ENCODE peak calls at places on chromosomes 3 and 15, in ten cellular contexts. One of them, this sample, is unnamed.

GRCh38 chr3:177595789-177596188 is 398.5 kb upstream of the TBL1XR1 start:
- DNase-seq in endothelial cell: no peak
- DNase-seq in NCI-H1092: no peak
- DNase-seq in ELF-1: no peak
- DNase-seq in glutamatergic neuron: no peak
- DNase-seq in kidney epithelial cell: no peak
- DNase-seq in lung: no peak
- DNase-seq in T-cell: no peak
- DNase-seq in HEK293T: no peak
- DNase-seq in astrocyte: peak
- DNase-seq in this sample: no peak

GRCh38 chr15:70088427-70088826 is 9.3 kb downstream of the TLE3 start:
- DNase-seq in endothelial cell: no peak
- DNase-seq in NCI-H1092: peak
- DNase-seq in ELF-1: no peak
- DNase-seq in glutamatergic neuron: no peak
- DNase-seq in kidney epithelial cell: no peak
- DNase-seq in lung: no peak
- DNase-seq in T-cell: no peak
- DNase-seq in HEK293T: no peak
- DNase-seq in astrocyte: no peak
- DNase-seq in this sample: peak

GRCh38 chr15:68821898-68822380 is 1.2 kb upstream of the ANP32A start:
- DNase-seq in endothelial cell: no peak
- DNase-seq in NCI-H1092: no peak
- DNase-seq in ELF-1: peak
- DNase-seq in glutamatergic neuron: no peak
- DNase-seq in kidney epithelial cell: no peak
- DNase-seq in lung: no peak
- DNase-seq in T-cell: no peak
- DNase-seq in HEK293T: no peak
- DNase-seq in astrocyte: no peak
- DNase-seq in this sample: peak

GRCh38 chr3:8742921-8743605 is 9.5 kb downstream of the CAV3 start:
- DNase-seq in endothelial cell: no peak
- DNase-seq in NCI-H1092: no peak
- DNase-seq in ELF-1: no peak
- DNase-seq in glutamatergic neuron: no peak
- DNase-seq in kidney epithelial cell: no peak
- DNase-seq in lung: no peak
- DNase-seq in T-cell: no peak
- DNase-seq in HEK293T: no peak
- DNase-seq in astrocyte: no peak
- DNase-seq in this sample: no peak

GRCh38 chr15:74400915-74401757 is 32.6 kb downstream of the SEMA7A start:
- DNase-seq in endothelial cell: no peak
- DNase-seq in NCI-H1092: no peak
- DNase-seq in ELF-1: no peak
- DNase-seq in glutamatergic neuron: no peak
- DNase-seq in kidney epithelial cell: no peak
- DNase-seq in lung: no peak
- DNase-seq in T-cell: no peak
- DNase-seq in HEK293T: no peak
- DNase-seq in astrocyte: no peak
- DNase-seq in this sample: no peak

GRCh38 chr15:66880380-66881155 is 178.5 kb downstream of the SMAD6 start:
- DNase-seq in endothelial cell: no peak
- DNase-seq in NCI-H1092: no peak
- DNase-seq in ELF-1: no peak
- DNase-seq in glutamatergic neuron: no peak
- DNase-seq in kidney epithelial cell: no peak
- DNase-seq in lung: peak
- DNase-seq in T-cell: no peak
- DNase-seq in HEK293T: peak
- DNase-seq in astrocyte: no peak
- DNase-seq in this sample: no peak

GRCh38 chr3:124602986-124603627 is 127.1 kb upstream of the UMPS start:
- DNase-seq in endothelial cell: no peak
- DNase-seq in NCI-H1092: no peak
- DNase-seq in ELF-1: no peak
- DNase-seq in glutamatergic neuron: no peak
- DNase-seq in kidney epithelial cell: no peak
- DNase-seq in lung: no peak
- DNase-seq in T-cell: no peak
- DNase-seq in HEK293T: no peak
- DNase-seq in astrocyte: no peak
- DNase-seq in this sample: no peak

GRCh38 chr3:174466471-174467054 is 392.6 kb upstream of the NAALADL2 start:
- DNase-seq in endothelial cell: no peak
- DNase-seq in NCI-H1092: no peak
- DNase-seq in ELF-1: no peak
- DNase-seq in glutamatergic neuron: no peak
- DNase-seq in kidney epithelial cell: no peak
- DNase-seq in lung: no peak
- DNase-seq in T-cell: no peak
- DNase-seq in HEK293T: no peak
- DNase-seq in astrocyte: no peak
- DNase-seq in this sample: no peak

GRCh38 chr3:40116478-40117162 is 192.9 kb upstream of the EIF1B start:
- DNase-seq in endothelial cell: no peak
- DNase-seq in NCI-H1092: no peak
- DNase-seq in ELF-1: no peak
- DNase-seq in glutamatergic neuron: no peak
- DNase-seq in kidney epithelial cell: peak
- DNase-seq in lung: no peak
- DNase-seq in T-cell: no peak
- DNase-seq in HEK293T: no peak
- DNase-seq in astrocyte: peak
- DNase-seq in this sample: no peak

GRCh38 chr3:59425371-59425770 is 375.5 kb upstream of the CFAP20DC start:
- DNase-seq in endothelial cell: no peak
- DNase-seq in NCI-H1092: no peak
- DNase-seq in ELF-1: no peak
- DNase-seq in glutamatergic neuron: no peak
- DNase-seq in kidney epithelial cell: no peak
- DNase-seq in lung: no peak
- DNase-seq in T-cell: no peak
- DNase-seq in HEK293T: no peak
- DNase-seq in astrocyte: peak
- DNase-seq in this sample: no peak

GRCh38 chr3:163722421-163722820 is 1355.9 kb downstream of the SI start:
- DNase-seq in endothelial cell: no peak
- DNase-seq in NCI-H1092: no peak
- DNase-seq in ELF-1: peak
- DNase-seq in glutamatergic neuron: no peak
- DNase-seq in kidney epithelial cell: no peak
- DNase-seq in lung: no peak
- DNase-seq in T-cell: no peak
- DNase-seq in HEK293T: no peak
- DNase-seq in astrocyte: no peak
- DNase-seq in this sample: no peak

GRCh38 chr3:185200639-185201038 is 47.8 kb upstream of the C3orf70 start:
- DNase-seq in endothelial cell: no peak
- DNase-seq in NCI-H1092: no peak
- DNase-seq in ELF-1: no peak
- DNase-seq in glutamatergic neuron: no peak
- DNase-seq in kidney epithelial cell: no peak
- DNase-seq in lung: no peak
- DNase-seq in T-cell: no peak
- DNase-seq in HEK293T: no peak
- DNase-seq in astrocyte: peak
- DNase-seq in this sample: no peak

GRCh38 chr3:52120576-52121458 is 33.4 kb downstream of the POC1A start:
- DNase-seq in endothelial cell: no peak
- DNase-seq in NCI-H1092: no peak
- DNase-seq in ELF-1: no peak
- DNase-seq in glutamatergic neuron: no peak
- DNase-seq in kidney epithelial cell: no peak
- DNase-seq in lung: no peak
- DNase-seq in T-cell: no peak
- DNase-seq in HEK293T: no peak
- DNase-seq in astrocyte: no peak
- DNase-seq in this sample: no peak

GRCh38 chr15:60972301-60972700 is 256.8 kb downstream of the RORA start:
- DNase-seq in endothelial cell: no peak
- DNase-seq in NCI-H1092: no peak
- DNase-seq in ELF-1: no peak
- DNase-seq in glutamatergic neuron: no peak
- DNase-seq in kidney epithelial cell: no peak
- DNase-seq in lung: no peak
- DNase-seq in T-cell: no peak
- DNase-seq in HEK293T: no peak
- DNase-seq in astrocyte: peak
- DNase-seq in this sample: no peak

GRCh38 chr3:189334064-189334920 is 162.5 kb downstream of the TPRG1 start:
- DNase-seq in endothelial cell: no peak
- DNase-seq in NCI-H1092: no peak
- DNase-seq in ELF-1: no peak
- DNase-seq in glutamatergic neuron: no peak
- DNase-seq in kidney epithelial cell: no peak
- DNase-seq in lung: no peak
- DNase-seq in T-cell: no peak
- DNase-seq in HEK293T: no peak
- DNase-seq in astrocyte: peak
- DNase-seq in this sample: no peak